ENCODE peak calls at places on chromosomes 5 and 9, in ten cellular contexts. One of them, this sample, is unnamed.

GRCh38 chr5:93532370-93532769 is 48.6 kb downstream of the NR2F1-AS1 start:
- DNase-seq in omental fat pad: peak
- DNase-seq in tibial artery: peak
- DNase-seq in MCF 10A: peak
- DNase-seq in D721Med: no peak
- DNase-seq in astrocyte: peak
- DNase-seq in IMR-90: peak
- DNase-seq in cardiac fibroblast: peak
- DNase-seq in astrocyte of the spinal cord: peak
- DNase-seq in heart right ventricle: peak
- DNase-seq in this sample: no peak

GRCh38 chr9:98502976-98503325 is 205.8 kb downstream of the GABBR2 start:
- DNase-seq in MCF 10A: peak
- DNase-seq in D721Med: no peak
- DNase-seq in IMR-90: peak
- DNase-seq in astrocyte of the spinal cord: peak
- DNase-seq in tibial artery: no peak
- DNase-seq in omental fat pad: no peak
- DNase-seq in cardiac fibroblast: peak
- DNase-seq in astrocyte: peak
- DNase-seq in heart right ventricle: no peak
- DNase-seq in this sample: no peak

GRCh38 chr5:114192108-114192507 is 169.8 kb upstream of the KCNN2 start:
- DNase-seq in tibial artery: no peak
- DNase-seq in omental fat pad: no peak
- DNase-seq in IMR-90: peak
- DNase-seq in astrocyte: peak
- DNase-seq in astrocyte of the spinal cord: peak
- DNase-seq in cardiac fibroblast: peak
- DNase-seq in MCF 10A: peak
- DNase-seq in D721Med: no peak
- DNase-seq in heart right ventricle: no peak
- DNase-seq in this sample: no peak

GRCh38 chr9:2173170-2173569 is 158.0 kb downstream of the SMARCA2 start:
- DNase-seq in tibial artery: no peak
- DNase-seq in omental fat pad: no peak
- DNase-seq in astrocyte: no peak
- DNase-seq in D721Med: no peak
- DNase-seq in heart right ventricle: no peak
- DNase-seq in cardiac fibroblast: no peak
- DNase-seq in astrocyte of the spinal cord: no peak
- DNase-seq in MCF 10A: no peak
- DNase-seq in IMR-90: no peak
- DNase-seq in this sample: no peak

GRCh38 chr5:180785794-180786221 is 16.8 kb downstream of the MGAT1 start:
- DNase-seq in MCF 10A: peak
- DNase-seq in heart right ventricle: no peak
- DNase-seq in tibial artery: no peak
- DNase-seq in D721Med: no peak
- DNase-seq in astrocyte of the spinal cord: peak
- DNase-seq in IMR-90: peak
- DNase-seq in astrocyte: peak
- DNase-seq in cardiac fibroblast: peak
- DNase-seq in omental fat pad: no peak
- DNase-seq in this sample: no peak

GRCh38 chr5:83471405-83472212 is at the start of gene VCAN:
- DNase-seq in tibial artery: peak
- DNase-seq in D721Med: no peak
- DNase-seq in IMR-90: peak
- DNase-seq in cardiac fibroblast: peak
- DNase-seq in astrocyte: peak
- DNase-seq in omental fat pad: no peak
- DNase-seq in heart right ventricle: peak
- DNase-seq in MCF 10A: peak
- DNase-seq in astrocyte of the spinal cord: peak
- DNase-seq in this sample: peak

GRCh38 chr9:75138260-75139040 is 50.1 kb downstream of the OSTF1 start:
- DNase-seq in MCF 10A: no peak
- DNase-seq in omental fat pad: no peak
- DNase-seq in tibial artery: no peak
- DNase-seq in IMR-90: no peak
- DNase-seq in cardiac fibroblast: no peak
- DNase-seq in astrocyte of the spinal cord: no peak
- DNase-seq in heart right ventricle: no peak
- DNase-seq in D721Med: no peak
- DNase-seq in astrocyte: no peak
- DNase-seq in this sample: no peak

GRCh38 chr9:77708416-77708815 is 60.3 kb upstream of the GNA14 start:
- DNase-seq in MCF 10A: no peak
- DNase-seq in omental fat pad: no peak
- DNase-seq in heart right ventricle: no peak
- DNase-seq in cardiac fibroblast: peak
- DNase-seq in tibial artery: no peak
- DNase-seq in astrocyte of the spinal cord: peak
- DNase-seq in D721Med: no peak
- DNase-seq in astrocyte: peak
- DNase-seq in IMR-90: peak
- DNase-seq in this sample: no peak

GRCh38 chr5:135615581-135616260 is 36.9 kb upstream of the CXCL14 start:
- DNase-seq in IMR-90: no peak
- DNase-seq in MCF 10A: no peak
- DNase-seq in cardiac fibroblast: peak
- DNase-seq in omental fat pad: no peak
- DNase-seq in D721Med: no peak
- DNase-seq in astrocyte: no peak
- DNase-seq in heart right ventricle: no peak
- DNase-seq in tibial artery: no peak
- DNase-seq in astrocyte of the spinal cord: no peak
- DNase-seq in this sample: no peak

GRCh38 chr5:148739023-148739422 is 84.7 kb upstream of the HTR4 start:
- DNase-seq in astrocyte: no peak
- DNase-seq in astrocyte of the spinal cord: no peak
- DNase-seq in IMR-90: no peak
- DNase-seq in omental fat pad: no peak
- DNase-seq in cardiac fibroblast: no peak
- DNase-seq in heart right ventricle: no peak
- DNase-seq in D721Med: no peak
- DNase-seq in MCF 10A: no peak
- DNase-seq in tibial artery: no peak
- DNase-seq in this sample: no peak

GRCh38 chr9:21031091-21031817 is at the start of gene HACD4:
- DNase-seq in MCF 10A: no peak
- DNase-seq in heart right ventricle: peak
- DNase-seq in cardiac fibroblast: peak
- DNase-seq in astrocyte: peak
- DNase-seq in tibial artery: peak
- DNase-seq in IMR-90: peak
- DNase-seq in D721Med: no peak
- DNase-seq in astrocyte of the spinal cord: peak
- DNase-seq in omental fat pad: no peak
- DNase-seq in this sample: peak

GRCh38 chr5:72241346-72242003 is 78.6 kb downstream of the MRPS27 start:
- DNase-seq in tibial artery: no peak
- DNase-seq in astrocyte of the spinal cord: no peak
- DNase-seq in D721Med: no peak
- DNase-seq in cardiac fibroblast: no peak
- DNase-seq in IMR-90: no peak
- DNase-seq in MCF 10A: no peak
- DNase-seq in heart right ventricle: no peak
- DNase-seq in astrocyte: no peak
- DNase-seq in omental fat pad: no peak
- DNase-seq in this sample: no peak

GRCh38 chr5:67170783-67171182 is 25.8 kb downstream of the CD180 start:
- DNase-seq in tibial artery: no peak
- DNase-seq in astrocyte: no peak
- DNase-seq in MCF 10A: no peak
- DNase-seq in D721Med: no peak
- DNase-seq in IMR-90: no peak
- DNase-seq in cardiac fibroblast: no peak
- DNase-seq in heart right ventricle: no peak
- DNase-seq in astrocyte of the spinal cord: no peak
- DNase-seq in omental fat pad: no peak
- DNase-seq in this sample: no peak

GRCh38 chr9:135065804-135066203 is 21.7 kb upstream of the OLFM1 start:
- DNase-seq in astrocyte: no peak
- DNase-seq in tibial artery: no peak
- DNase-seq in astrocyte of the spinal cord: no peak
- DNase-seq in heart right ventricle: no peak
- DNase-seq in omental fat pad: no peak
- DNase-seq in IMR-90: no peak
- DNase-seq in cardiac fibroblast: no peak
- DNase-seq in MCF 10A: no peak
- DNase-seq in D721Med: no peak
- DNase-seq in this sample: peak

GRCh38 chr9:38670542-38671371 is 49.2 kb downstream of the FAM240B start:
- DNase-seq in IMR-90: no peak
- DNase-seq in omental fat pad: no peak
- DNase-seq in tibial artery: no peak
- DNase-seq in cardiac fibroblast: no peak
- DNase-seq in astrocyte of the spinal cord: no peak
- DNase-seq in D721Med: no peak
- DNase-seq in heart right ventricle: no peak
- DNase-seq in astrocyte: no peak
- DNase-seq in MCF 10A: no peak
- DNase-seq in this sample: no peak

GRCh38 chr5:19411936-19412335 is 576.1 kb downstream of the CDH18 start:
- DNase-seq in D721Med: no peak
- DNase-seq in cardiac fibroblast: no peak
- DNase-seq in MCF 10A: no peak
- DNase-seq in astrocyte of the spinal cord: no peak
- DNase-seq in tibial artery: no peak
- DNase-seq in IMR-90: no peak
- DNase-seq in omental fat pad: no peak
- DNase-seq in astrocyte: no peak
- DNase-seq in heart right ventricle: no peak
- DNase-seq in this sample: no peak

GRCh38 chr5:132427285-132428146 is 58.0 kb downstream of the SLC22A5 start:
- DNase-seq in astrocyte: no peak
- DNase-seq in cardiac fibroblast: no peak
- DNase-seq in MCF 10A: peak
- DNase-seq in astrocyte of the spinal cord: no peak
- DNase-seq in IMR-90: no peak
- DNase-seq in tibial artery: no peak
- DNase-seq in heart right ventricle: peak
- DNase-seq in omental fat pad: no peak
- DNase-seq in D721Med: no peak
- DNase-seq in this sample: no peak

GRCh38 chr5:9009931-9010652 is 535.8 kb downstream of the SEMA5A start:
- DNase-seq in cardiac fibroblast: peak
- DNase-seq in heart right ventricle: no peak
- DNase-seq in tibial artery: no peak
- DNase-seq in astrocyte: peak
- DNase-seq in D721Med: no peak
- DNase-seq in astrocyte of the spinal cord: no peak
- DNase-seq in MCF 10A: peak
- DNase-seq in IMR-90: peak
- DNase-seq in omental fat pad: no peak
- DNase-seq in this sample: no peak

GRCh38 chr9:132087438-132088030 is 7.9 kb upstream of the MED27 start:
- DNase-seq in D721Med: no peak
- DNase-seq in heart right ventricle: no peak
- DNase-seq in MCF 10A: no peak
- DNase-seq in astrocyte of the spinal cord: no peak
- DNase-seq in tibial artery: no peak
- DNase-seq in astrocyte: no peak
- DNase-seq in IMR-90: no peak
- DNase-seq in cardiac fibroblast: no peak
- DNase-seq in omental fat pad: no peak
- DNase-seq in this sample: no peak

DNA sequence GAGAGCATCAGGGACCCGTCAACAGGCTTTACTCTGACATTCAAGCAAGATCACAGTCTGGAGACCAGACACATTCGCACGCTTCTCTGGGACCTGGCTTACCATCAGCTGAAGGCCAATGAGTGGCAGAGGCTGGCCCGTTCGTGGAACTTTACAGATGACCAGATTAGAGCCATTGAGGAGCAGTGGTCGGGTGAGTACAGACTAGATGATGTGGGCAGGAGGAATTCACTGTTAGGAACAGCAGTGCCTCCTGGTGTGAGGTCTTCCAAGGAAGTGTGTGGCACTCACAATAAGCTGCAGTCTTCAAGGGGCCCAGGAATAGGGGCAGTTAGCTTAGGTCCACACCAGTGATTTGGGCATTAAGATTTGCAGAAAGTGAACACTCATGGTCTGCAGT is 50.4 kb downstream of the POC5 start:
- DNase-seq in cardiac fibroblast: no peak
- DNase-seq in tibial artery: no peak
- DNase-seq in astrocyte: no peak
- DNase-seq in D721Med: no peak
- DNase-seq in MCF 10A: no peak
- DNase-seq in omental fat pad: no peak
- DNase-seq in astrocyte of the spinal cord: no peak
- DNase-seq in IMR-90: no peak
- DNase-seq in heart right ventricle: no peak
- DNase-seq in this sample: no peak
- TF ChIP-seq CTCF in cardiac fibroblast: no peak
- TF ChIP-seq CTCF in tibial artery: no peak
- TF ChIP-seq CTCF in astrocyte: no peak
- TF ChIP-seq CTCF in D721Med: no peak
- TF ChIP-seq CTCF in MCF 10A: no peak
- TF ChIP-seq CTCF in omental fat pad: no peak
- TF ChIP-seq CTCF in astrocyte of the spinal cord: no peak
- TF ChIP-seq CTCF in IMR-90: no peak
- TF ChIP-seq CTCF in heart right ventricle: no peak
- TF ChIP-seq CTCF in this sample: no peak

GRCh38 chr9:32703635-32704034 is 68.2 kb upstream of the TAF1L start:
- DNase-seq in IMR-90: no peak
- DNase-seq in tibial artery: no peak
- DNase-seq in MCF 10A: peak
- DNase-seq in heart right ventricle: no peak
- DNase-seq in astrocyte: no peak
- DNase-seq in astrocyte of the spinal cord: no peak
- DNase-seq in cardiac fibroblast: no peak
- DNase-seq in omental fat pad: no peak
- DNase-seq in D721Med: no peak
- DNase-seq in this sample: no peak
- TF ChIP-seq CTCF in IMR-90: peak
- TF ChIP-seq CTCF in tibial artery: no peak
- TF ChIP-seq CTCF in MCF 10A: no peak
- TF ChIP-seq CTCF in heart right ventricle: no peak
- TF ChIP-seq CTCF in astrocyte: peak
- TF ChIP-seq CTCF in astrocyte of the spinal cord: peak
- TF ChIP-seq CTCF in cardiac fibroblast: no peak
- TF ChIP-seq CTCF in omental fat pad: no peak
- TF ChIP-seq CTCF in D721Med: no peak
- TF ChIP-seq CTCF in this sample: no peak

GRCh38 chr5:122130152-122130551 is 806 bp downstream of the ZNF474 start:
- DNase-seq in astrocyte: no peak
- DNase-seq in MCF 10A: no peak
- DNase-seq in IMR-90: no peak
- DNase-seq in D721Med: no peak
- DNase-seq in tibial artery: no peak
- DNase-seq in cardiac fibroblast: no peak
- DNase-seq in heart right ventricle: no peak
- DNase-seq in omental fat pad: no peak
- DNase-seq in astrocyte of the spinal cord: peak
- DNase-seq in this sample: no peak
- TF ChIP-seq CTCF in astrocyte: no peak
- TF ChIP-seq CTCF in MCF 10A: no peak
- TF ChIP-seq CTCF in IMR-90: no peak
- TF ChIP-seq CTCF in D721Med: no peak
- TF ChIP-seq CTCF in tibial artery: no peak
- TF ChIP-seq CTCF in cardiac fibroblast: no peak
- TF ChIP-seq CTCF in heart right ventricle: no peak
- TF ChIP-seq CTCF in omental fat pad: no peak
- TF ChIP-seq CTCF in astrocyte of the spinal cord: no peak
- TF ChIP-seq CTCF in this sample: no peak

GRCh38 chr9:106111039-106111740 is 416.8 kb downstream of the TMEM38B start:
- DNase-seq in IMR-90: no peak
- DNase-seq in astrocyte of the spinal cord: no peak
- DNase-seq in omental fat pad: no peak
- DNase-seq in heart right ventricle: no peak
- DNase-seq in cardiac fibroblast: no peak
- DNase-seq in MCF 10A: no peak
- DNase-seq in tibial artery: no peak
- DNase-seq in astrocyte: no peak
- DNase-seq in D721Med: no peak
- DNase-seq in this sample: no peak
- TF ChIP-seq CTCF in IMR-90: no peak
- TF ChIP-seq CTCF in astrocyte of the spinal cord: no peak
- TF ChIP-seq CTCF in omental fat pad: no peak
- TF ChIP-seq CTCF in heart right ventricle: no peak
- TF ChIP-seq CTCF in cardiac fibroblast: no peak
- TF ChIP-seq CTCF in MCF 10A: no peak
- TF ChIP-seq CTCF in tibial artery: no peak
- TF ChIP-seq CTCF in astrocyte: no peak
- TF ChIP-seq CTCF in D721Med: no peak
- TF ChIP-seq CTCF in this sample: no peak

This sample was measured in mesothelial cell of epicardium.